ENCODE peak calls at places on chromosomes 6 and 20, in six cellular contexts. I is activated naive CD4-positive, alpha-beta T cell; W is HEK293T; V is HTR-8/SVneo; R is NCI-H460; D is stimulated activated naive B cell treated with anti-CD40 and anti-IgM and Interleukin-4, amounts not matched to agents 10 μg/mL and 1 μg/mL and 100 μg/mL, for 72 hours. H is an unnamed sample.

GRCh38 chr20:60255426-60255825 is 297.2 kb downstream of the CDH26 start:
- DNase-seq in D (no peak), V (no peak), W (no peak), I (no peak), R (no peak), H (no peak)

GRCh38 chr6:157124855-157125254 is 198.5 kb downstream of the TMEM242 start:
- DNase-seq in R (no peak), I (no peak), W (no peak), V (no peak), D (no peak), H (no peak)

GRCh38 chr20:2140561-2140960 is 38.9 kb downstream of the STK35 start:
- DNase-seq in D (no peak), V (no peak), R (no peak), I (no peak), W (no peak), H (no peak)

GRCh38 chr6:44227138-44227770 is 3.9 kb downstream of the SLC29A1 start:
- DNase-seq in I (no peak), R (no peak), W (no peak), V (no peak), D (no peak), H (no peak)

GRCh38 chr6:88972504-88973423 is 9.3 kb upstream of the RNGTT start:
- DNase-seq in D (no peak), W (no peak), I (no peak), R (no peak), V (no peak), H (no peak)

GRCh38 chr20:50191566-50192363 is 1.1 kb downstream of the CEBPB start:
- DNase-seq in V (no peak), W (peak; percentile 59), D (peak; percentile 54), R (no peak), I (peak; percentile 58), H (peak; percentile 45)

GRCh38 chr6:36848658-36849441 is 9.6 kb upstream of the CPNE5 start:
- DNase-seq in R (no peak), W (no peak), I (no peak), V (no peak), D (no peak), H (peak; percentile 52)

GRCh38 chr20:21162631-21163030 is 36.7 kb downstream of the KIZ start:
- DNase-seq in D (no peak), V (no peak), R (no peak), W (no peak), I (no peak), H (no peak)

GRCh38 chr20:15579703-15580102 is 993.5 kb downstream of the KIF16B start:
- DNase-seq in W (no peak), V (no peak), R (no peak), I (no peak), D (no peak), H (no peak)

GRCh38 chr6:75933387-75933975 is 139.0 kb downstream of the IMPG1 start:
- DNase-seq in I (no peak), R (no peak), W (no peak), V (no peak), D (no peak), H (peak; percentile 13)

GRCh38 chr6:41411961-41412360 is 76.6 kb downstream of the NCR2 start:
- DNase-seq in I (no peak), V (no peak), W (no peak), D (no peak), R (no peak), H (no peak)

GRCh38 chr6:81938014-81938761 is 185.7 kb upstream of the TENT5A start:
- DNase-seq in D (no peak), V (peak; percentile 20), W (no peak), R (peak; percentile 42), I (no peak), H (no peak)

GRCh38 chr6:56890066-56890465 is 64.8 kb upstream of the BEND6 start:
- DNase-seq in I (no peak), V (no peak), W (no peak), D (no peak), R (no peak), H (no peak)

GRCh38 chr20:19860742-19861141 is 102.7 kb downstream of the RIN2 start:
- DNase-seq in V (no peak), D (no peak), R (no peak), W (no peak), I (no peak), H (no peak)

GRCh38 chr20:48651960-48652359 is 175.8 kb downstream of the PREX1 start:
- DNase-seq in R (no peak), I (no peak), W (no peak), D (no peak), V (no peak), H (no peak)

GRCh38 chr6:22113046-22113766 is 183.6 kb downstream of the PRL start:
- DNase-seq in D (no peak), V (peak; percentile 19), R (peak; percentile 97), W (no peak), I (no peak), H (no peak)

GRCh38 chr6:4872841-4873240 is 96.6 kb downstream of the CDYL start:
- DNase-seq in R (no peak), I (no peak), W (no peak), D (no peak), V (no peak), H (no peak)

GRCh38 chr6:53943410-53943809 is 148.6 kb downstream of the LRRC1 start:
- DNase-seq in V (no peak), R (no peak), D (no peak), W (no peak), I (no peak), H (peak; percentile 81)

GRCh38 chr6:110033749-110034636 is 55.9 kb downstream of the GPR6 start:
- DNase-seq in V (no peak), W (no peak), D (no peak), R (no peak), I (no peak), H (no peak)

GRCh38 chr6:108836061-108836460 is 12.2 kb upstream of the ARMC2 start:
- DNase-seq in R (no peak), I (no peak), D (no peak), W (no peak), V (no peak), H (no peak)

GRCh38 chr20:12201289-12201991 is 283.7 kb downstream of the BTBD3 start:
- DNase-seq in W (no peak), V (no peak), R (no peak), I (no peak), D (no peak), H (no peak)

GRCh38 chr6:142121342-142121741 is 11.4 kb upstream of the GJE1 start:
- DNase-seq in W (no peak), D (no peak), R (no peak), I (no peak), V (no peak), H (no peak)

GRCh38 chr6:109939654-109940053 is 38.5 kb upstream of the GPR6 start:
- DNase-seq in R (no peak), V (no peak), I (no peak), W (no peak), D (no peak), H (no peak)

GRCh38 chr6:82095091-82095490 is 152.5 kb downstream of the IBTK start:
- DNase-seq in D (no peak), R (no peak), I (no peak), V (no peak), W (no peak), H (no peak)

GRCh38 chr6:84652356-84653026 is 111.9 kb downstream of the TBX18 start:
- DNase-seq in V (peak; percentile 51), R (no peak), I (no peak), W (no peak), D (no peak), H (no peak)

GRCh38 chr6:122869437-122870024 is 80.5 kb downstream of the SMPDL3A start:
- DNase-seq in R (peak; percentile 49), I (no peak), V (peak; percentile 22), W (peak; percentile 73), D (no peak), H (peak; percentile 71)

GRCh38 chr20:3068986-3069900 is 2.2 kb upstream of the OXT start:
- DNase-seq in R (no peak), V (no peak), W (no peak), D (no peak), I (peak; percentile 24), H (no peak)

GRCh38 chr6:166007349-166008263 is 160.0 kb downstream of the TBXT start:
- DNase-seq in R (peak; percentile 72), V (no peak), W (no peak), D (no peak), I (no peak), H (peak; percentile 40)

GRCh38 chr6:46927066-46927465 is 5.3 kb upstream of the ADGRF5 start:
- DNase-seq in I (no peak), V (no peak), R (no peak), W (no peak), D (no peak), H (no peak)

GRCh38 chr6:152338335-152339125 is 298.6 kb downstream of the SYNE1 start:
- DNase-seq in W (peak; percentile 64), D (peak; percentile 13), V (peak; percentile 18), I (peak; percentile 46), R (peak; percentile 30), H (peak; percentile 67)

GRCh38 chr20:38108438-38109024 is 56.5 kb downstream of the TGM2 start:
- DNase-seq in V (no peak), I (no peak), W (no peak), R (no peak), D (no peak), H (no peak)

GRCh38 chr6:146935489-146935888 is 268.7 kb upstream of the STXBP5 start:
- DNase-seq in V (no peak), R (no peak), I (no peak), W (no peak), D (no peak), H (no peak)

GRCh38 chr6:10730254-10730653 is 7.4 kb downstream of the TMEM14C start:
- DNase-seq in I (no peak), V (no peak), W (no peak), D (no peak), R (no peak), H (peak; percentile 47)

GRCh38 chr6:112413805-112414204 is 66.7 kb downstream of the RFPL4B start:
- DNase-seq in R (no peak), W (no peak), D (no peak), V (peak; percentile 22), I (no peak), H (no peak)